ENCODE peak calls at places on chromosomes 5 and 9, in five cellular contexts. One of them, this sample, is unnamed.

GRCh38 chr5:67166460-67166871 is 30.1 kb downstream of the CD180 start:
- DNase-seq in cardiac fibroblast: no peak
- DNase-seq in B cell: peak
- DNase-seq in CD8-positive, alpha-beta T cell: peak
- DNase-seq in pancreas: peak
- DNase-seq in this sample: peak

GRCh38 chr5:108054349-108054748 is 327.5 kb downstream of the FBXL17 start:
- DNase-seq in CD8-positive, alpha-beta T cell: no peak
- DNase-seq in cardiac fibroblast: no peak
- DNase-seq in pancreas: no peak
- DNase-seq in B cell: no peak
- DNase-seq in this sample: no peak

GRCh38 chr9:694499-695154 is 146.9 kb upstream of the DMRT1 start:
- DNase-seq in pancreas: no peak
- DNase-seq in CD8-positive, alpha-beta T cell: no peak
- DNase-seq in cardiac fibroblast: peak
- DNase-seq in B cell: no peak
- DNase-seq in this sample: no peak

GRCh38 chr5:141869514-141869913 is 8.7 kb downstream of the PCDH1 start:
- DNase-seq in CD8-positive, alpha-beta T cell: no peak
- DNase-seq in B cell: no peak
- DNase-seq in pancreas: no peak
- DNase-seq in cardiac fibroblast: no peak
- DNase-seq in this sample: no peak

GRCh38 chr9:110131499-110131898 is 76.5 kb downstream of the C9orf152 start:
- DNase-seq in cardiac fibroblast: no peak
- DNase-seq in pancreas: no peak
- DNase-seq in B cell: no peak
- DNase-seq in CD8-positive, alpha-beta T cell: no peak
- DNase-seq in this sample: no peak

GRCh38 chr9:8221462-8221861 is 421.9 kb upstream of the DMAC1 start:
- DNase-seq in CD8-positive, alpha-beta T cell: no peak
- DNase-seq in B cell: no peak
- DNase-seq in pancreas: no peak
- DNase-seq in cardiac fibroblast: no peak
- DNase-seq in this sample: no peak

GRCh38 chr9:16828335-16829281 is 41.9 kb downstream of the BNC2 start:
- DNase-seq in pancreas: peak
- DNase-seq in cardiac fibroblast: peak
- DNase-seq in CD8-positive, alpha-beta T cell: no peak
- DNase-seq in B cell: no peak
- DNase-seq in this sample: no peak

GRCh38 chr5:129271309-129271708 is 176.8 kb downstream of the ISOC1 start:
- DNase-seq in pancreas: no peak
- DNase-seq in CD8-positive, alpha-beta T cell: no peak
- DNase-seq in cardiac fibroblast: peak
- DNase-seq in B cell: no peak
- DNase-seq in this sample: no peak

GRCh38 chr5:89992201-89992600 is 417.4 kb downstream of the CETN3 start:
- DNase-seq in pancreas: no peak
- DNase-seq in B cell: no peak
- DNase-seq in CD8-positive, alpha-beta T cell: no peak
- DNase-seq in cardiac fibroblast: no peak
- DNase-seq in this sample: no peak

GRCh38 chr5:107449369-107449768 is 221.4 kb downstream of the EFNA5 start:
- DNase-seq in pancreas: no peak
- DNase-seq in B cell: no peak
- DNase-seq in CD8-positive, alpha-beta T cell: no peak
- DNase-seq in cardiac fibroblast: no peak
- DNase-seq in this sample: no peak

GRCh38 chr9:85743290-85744128 is 1.8 kb upstream of the AGTPBP1 start:
- DNase-seq in B cell: no peak
- DNase-seq in pancreas: no peak
- DNase-seq in cardiac fibroblast: peak
- DNase-seq in CD8-positive, alpha-beta T cell: peak
- DNase-seq in this sample: no peak

GRCh38 chr9:127792417-127793031 is 6.7 kb downstream of the CDK9 start:
- DNase-seq in cardiac fibroblast: no peak
- DNase-seq in CD8-positive, alpha-beta T cell: no peak
- DNase-seq in B cell: no peak
- DNase-seq in pancreas: no peak
- DNase-seq in this sample: no peak

GRCh38 chr9:117771162-117771561 is 67.0 kb downstream of the TLR4 start:
- DNase-seq in cardiac fibroblast: no peak
- DNase-seq in pancreas: no peak
- DNase-seq in CD8-positive, alpha-beta T cell: no peak
- DNase-seq in B cell: no peak
- DNase-seq in this sample: no peak

GRCh38 chr5:24510523-24510988 is 134.2 kb downstream of the CDH10 start:
- DNase-seq in cardiac fibroblast: no peak
- DNase-seq in CD8-positive, alpha-beta T cell: no peak
- DNase-seq in pancreas: no peak
- DNase-seq in B cell: no peak
- DNase-seq in this sample: no peak

GRCh38 chr5:142811840-142812557 is 41.8 kb downstream of the ARHGAP26 start:
- DNase-seq in CD8-positive, alpha-beta T cell: no peak
- DNase-seq in pancreas: no peak
- DNase-seq in cardiac fibroblast: no peak
- DNase-seq in B cell: no peak
- DNase-seq in this sample: no peak

GRCh38 chr5:56126487-56127179 is 106.5 kb downstream of the ANKRD55 start:
- DNase-seq in B cell: no peak
- DNase-seq in cardiac fibroblast: peak
- DNase-seq in CD8-positive, alpha-beta T cell: no peak
- DNase-seq in pancreas: no peak
- DNase-seq in this sample: no peak

GRCh38 chr5:14591548-14591947 is 10.0 kb downstream of the OTULINL start:
- DNase-seq in pancreas: no peak
- DNase-seq in CD8-positive, alpha-beta T cell: no peak
- DNase-seq in B cell: no peak
- DNase-seq in cardiac fibroblast: no peak
- DNase-seq in this sample: no peak

GRCh38 chr9:120412425-120412951 is 167.5 kb downstream of the CDK5RAP2 start:
- DNase-seq in cardiac fibroblast: peak
- DNase-seq in B cell: no peak
- DNase-seq in pancreas: no peak
- DNase-seq in CD8-positive, alpha-beta T cell: no peak
- DNase-seq in this sample: no peak

GRCh38 chr9:88722753-88723152 is 187.8 kb downstream of the NXNL2 start:
- DNase-seq in CD8-positive, alpha-beta T cell: no peak
- DNase-seq in cardiac fibroblast: peak
- DNase-seq in pancreas: no peak
- DNase-seq in B cell: no peak
- DNase-seq in this sample: no peak

GRCh38 chr5:150141544-150142188 is 14.0 kb downstream of the PDGFRB start:
- DNase-seq in cardiac fibroblast: peak
- DNase-seq in CD8-positive, alpha-beta T cell: no peak
- DNase-seq in pancreas: no peak
- DNase-seq in B cell: no peak
- DNase-seq in this sample: no peak

GRCh38 chr5:94968507-94969095 is 316.3 kb downstream of the MCTP1 start:
- DNase-seq in CD8-positive, alpha-beta T cell: no peak
- DNase-seq in pancreas: peak
- DNase-seq in B cell: no peak
- DNase-seq in cardiac fibroblast: peak
- DNase-seq in this sample: peak

GRCh38 chr5:116343961-116344360 is 230.7 kb downstream of the SEMA6A start:
- DNase-seq in B cell: no peak
- DNase-seq in pancreas: no peak
- DNase-seq in cardiac fibroblast: no peak
- DNase-seq in CD8-positive, alpha-beta T cell: no peak
- DNase-seq in this sample: no peak

GRCh38 chr9:134928796-134929559 is 11.3 kb upstream of the FCN1 start:
- DNase-seq in pancreas: peak
- DNase-seq in cardiac fibroblast: no peak
- DNase-seq in B cell: peak
- DNase-seq in CD8-positive, alpha-beta T cell: no peak
- DNase-seq in this sample: no peak

GRCh38 chr5:154391788-154392187 is 54.0 kb upstream of the SAP30L start:
- DNase-seq in pancreas: no peak
- DNase-seq in cardiac fibroblast: no peak
- DNase-seq in CD8-positive, alpha-beta T cell: no peak
- DNase-seq in B cell: no peak
- DNase-seq in this sample: no peak

GRCh38 chr9:77158772-77159513 is 18.4 kb upstream of the VPS13A start:
- DNase-seq in B cell: no peak
- DNase-seq in cardiac fibroblast: peak
- DNase-seq in CD8-positive, alpha-beta T cell: no peak
- DNase-seq in pancreas: no peak
- DNase-seq in this sample: no peak

GRCh38 chr9:70480405-70480980 is 66.0 kb upstream of the KLF9 start:
- DNase-seq in cardiac fibroblast: peak
- DNase-seq in pancreas: peak
- DNase-seq in B cell: no peak
- DNase-seq in CD8-positive, alpha-beta T cell: no peak
- DNase-seq in this sample: no peak

GRCh38 chr5:32013658-32014057 is 160.5 kb downstream of the GOLPH3 start:
- DNase-seq in B cell: no peak
- DNase-seq in pancreas: no peak
- DNase-seq in CD8-positive, alpha-beta T cell: no peak
- DNase-seq in cardiac fibroblast: no peak
- DNase-seq in this sample: no peak

DNA sequence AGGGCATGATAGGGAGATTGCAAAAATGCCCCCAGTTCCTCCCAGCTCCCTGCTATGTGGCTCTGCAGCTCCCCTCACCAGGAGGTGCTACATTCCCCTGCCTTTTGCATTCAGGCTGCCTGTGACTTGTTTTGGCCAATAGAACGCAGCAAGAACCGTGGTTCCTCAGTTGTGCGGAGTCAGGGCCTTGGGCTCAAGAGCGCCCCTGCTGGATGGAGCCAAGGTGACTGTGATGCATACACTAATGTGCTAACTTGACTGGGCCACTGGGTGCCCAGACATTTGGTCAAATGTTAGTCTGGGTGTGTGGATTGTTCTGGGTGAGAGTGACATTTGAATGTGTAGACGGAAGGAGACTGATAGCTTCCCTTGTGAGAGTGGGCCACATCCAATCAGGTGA is 123.3 kb upstream of the MVB12B start:
- DNase-seq in CD8-positive, alpha-beta T cell: no peak
- DNase-seq in cardiac fibroblast: no peak
- DNase-seq in pancreas: no peak
- DNase-seq in B cell: no peak
- DNase-seq in this sample: no peak
- TF ChIP-seq CTCF in CD8-positive, alpha-beta T cell: no peak
- TF ChIP-seq CTCF in cardiac fibroblast: no peak
- TF ChIP-seq CTCF in pancreas: no peak
- TF ChIP-seq CTCF in B cell: no peak
- TF ChIP-seq CTCF in this sample: no peak

DNA sequence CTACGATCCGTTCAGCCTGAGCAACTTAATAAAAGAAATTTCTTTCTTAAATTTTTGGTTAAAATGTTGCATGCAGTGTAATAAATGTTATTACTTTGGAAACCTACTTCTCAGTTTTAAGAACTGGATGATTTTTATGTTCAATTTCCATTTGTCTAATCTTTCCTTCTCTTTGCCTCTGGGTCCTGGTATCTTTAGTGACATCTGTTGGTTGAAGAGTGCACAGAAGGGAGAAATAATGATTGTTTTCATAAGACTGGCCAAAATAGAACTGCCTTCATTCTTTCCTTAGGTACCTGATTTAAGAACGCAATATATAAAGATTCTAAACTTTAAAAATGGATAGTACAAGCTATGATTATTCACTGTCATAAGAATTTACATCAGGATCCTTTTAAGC is 83.0 kb upstream of the TLX3 start:
- DNase-seq in cardiac fibroblast: no peak
- DNase-seq in B cell: no peak
- DNase-seq in CD8-positive, alpha-beta T cell: no peak
- DNase-seq in pancreas: no peak
- DNase-seq in this sample: no peak
- TF ChIP-seq CTCF in cardiac fibroblast: peak
- TF ChIP-seq CTCF in B cell: no peak
- TF ChIP-seq CTCF in CD8-positive, alpha-beta T cell: no peak
- TF ChIP-seq CTCF in pancreas: no peak
- TF ChIP-seq CTCF in this sample: no peak

DNA sequence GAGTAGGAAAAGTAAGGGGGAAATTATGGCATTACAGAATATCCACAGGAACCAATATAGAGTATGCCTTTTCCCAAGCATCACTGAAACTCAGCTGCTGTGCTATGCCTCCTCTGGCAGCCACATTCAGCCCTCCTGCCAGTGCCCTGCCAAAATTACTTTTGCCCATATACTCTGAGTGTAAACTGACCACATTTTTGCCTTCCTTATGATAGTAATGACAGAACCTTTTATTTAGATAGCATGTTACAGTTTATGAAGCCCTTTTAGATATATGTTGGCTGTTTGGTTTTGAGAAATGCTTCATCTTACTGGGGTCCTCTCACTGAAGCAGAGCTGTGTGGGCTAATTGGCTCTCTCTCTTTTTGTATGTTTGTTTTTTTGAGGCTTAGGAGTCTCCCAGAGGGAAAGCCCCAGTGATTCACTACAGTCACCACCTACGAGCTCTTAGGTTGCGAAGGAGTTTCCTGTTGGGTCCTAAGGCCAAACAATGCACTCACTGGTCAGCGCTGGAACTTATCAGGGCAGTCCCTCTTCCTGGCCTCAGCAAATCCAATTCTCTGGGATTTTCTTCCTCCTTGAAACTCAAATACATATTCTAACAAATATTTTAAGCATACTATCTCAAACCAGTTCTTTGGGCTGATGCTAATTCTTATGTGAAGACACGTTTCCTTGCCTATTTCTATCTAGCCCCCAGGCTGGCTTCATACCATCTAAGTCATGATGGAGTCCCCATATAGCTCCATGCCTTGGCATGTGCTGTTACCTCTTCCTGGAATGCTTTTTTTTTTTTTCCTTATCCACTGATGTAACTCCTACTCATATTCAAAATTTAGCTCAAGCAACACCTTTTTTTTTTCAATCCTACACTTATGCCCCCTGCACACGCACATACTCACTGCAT is 3.7 kb downstream of the PHF24 start:
- DNase-seq in CD8-positive, alpha-beta T cell: no peak
- DNase-seq in B cell: no peak
- DNase-seq in cardiac fibroblast: peak
- DNase-seq in pancreas: no peak
- DNase-seq in this sample: no peak
- TF ChIP-seq CTCF in CD8-positive, alpha-beta T cell: no peak
- TF ChIP-seq CTCF in B cell: no peak
- TF ChIP-seq CTCF in cardiac fibroblast: no peak
- TF ChIP-seq CTCF in pancreas: no peak
- TF ChIP-seq CTCF in this sample: no peak

GRCh38 chr5:172867761-172868435 is 33.8 kb downstream of the ERGIC1 start:
- DNase-seq in CD8-positive, alpha-beta T cell: no peak
- DNase-seq in pancreas: no peak
- DNase-seq in cardiac fibroblast: no peak
- DNase-seq in B cell: no peak
- DNase-seq in this sample: no peak

GRCh38 chr5:172869734-172870133 is 35.7 kb downstream of the ERGIC1 start:
- DNase-seq in B cell: no peak
- DNase-seq in pancreas: no peak
- DNase-seq in CD8-positive, alpha-beta T cell: no peak
- DNase-seq in cardiac fibroblast: no peak
- DNase-seq in this sample: no peak

GRCh38 chr5:172868436-172868923 is 34.4 kb downstream of the ERGIC1 start:
- DNase-seq in cardiac fibroblast: no peak
- DNase-seq in CD8-positive, alpha-beta T cell: no peak
- DNase-seq in pancreas: no peak
- DNase-seq in B cell: no peak
- DNase-seq in this sample: no peak

GRCh38 chr5:172870261-172870806 is 36.3 kb downstream of the ERGIC1 start:
- DNase-seq in cardiac fibroblast: peak
- DNase-seq in B cell: no peak
- DNase-seq in pancreas: no peak
- DNase-seq in CD8-positive, alpha-beta T cell: no peak
- DNase-seq in this sample: no peak

GRCh38 chr5:172868924-172869565 is 35.0 kb downstream of the ERGIC1 start:
- DNase-seq in pancreas: peak
- DNase-seq in CD8-positive, alpha-beta T cell: no peak
- DNase-seq in cardiac fibroblast: peak
- DNase-seq in B cell: no peak
- DNase-seq in this sample: no peak
- TF ChIP-seq CTCF in pancreas: no peak
- TF ChIP-seq CTCF in CD8-positive, alpha-beta T cell: no peak
- TF ChIP-seq CTCF in cardiac fibroblast: peak
- TF ChIP-seq CTCF in B cell: no peak
- TF ChIP-seq CTCF in this sample: no peak

This sample was measured in GM13977.